ENCODE peak calls at places on chromosomes 6 and 20, in five cellular contexts. J, P, L, F and K are unnamed samples. For H3K4me1, the result is how much of the 10 kb centered on the place peaks cover.

GRCh38 chr6:33288141-33288941 is 698 bp downstream of the WDR46 start:
- DNase-seq in L (no peak), F (no peak), P (no peak), J (no peak), K (no peak)

GRCh38 chr6:95240514-95240913 is 336.8 kb upstream of the MANEA start:
- DNase-seq in J (no peak), P (no peak), L (no peak), F (no peak), K (no peak)

GRCh38 chr6:112184996-112185395 is 69.4 kb downstream of the LAMA4 start:
- DNase-seq in L (peak), J (no peak), F (no peak), P (no peak), K (no peak)

GRCh38 chr6:64896939-64897338 is 810.1 kb downstream of the EYS start:
- DNase-seq in F (no peak), P (no peak), J (no peak), L (no peak), K (no peak)

GRCh38 chr6:130119211-130119610 is 100.8 kb downstream of the L3MBTL3 start:
- DNase-seq in P (no peak), F (no peak), J (no peak), L (no peak), K (no peak)

GRCh38 chr20:54292186-54292585 is 84.3 kb downstream of the PFDN4 start:
- DNase-seq in P (no peak), J (no peak), L (no peak), F (no peak), K (no peak)

GRCh38 chr20:33099842-33100538 is 20.5 kb downstream of the BPIFB4 start:
- DNase-seq in L (no peak), F (no peak), P (no peak), J (no peak), K (no peak)

GRCh38 chr20:44659931-44660330 is 8.4 kb upstream of the ADA start:
- DNase-seq in L (no peak), P (no peak), J (no peak), F (no peak), K (no peak)

GRCh38 chr6:41488392-41489129 is 57.6 kb upstream of the FOXP4 start:
- DNase-seq in L (peak), F (no peak), J (peak), P (no peak), K (peak)

GRCh38 chr6:2450546-2450945 is 205.1 kb upstream of the GMDS start:
- DNase-seq in L (no peak), F (peak), P (peak), J (peak), K (peak)

GRCh38 chr6:111843347-111844147 is 29.7 kb downstream of the FYN start:
- DNase-seq in F (no peak), P (no peak), L (no peak), J (peak), K (peak)

GRCh38 chr6:11714116-11714797 is 64.3 kb downstream of the ADTRP start:
- DNase-seq in J (no peak), F (no peak), P (no peak), L (no peak), K (no peak)

GRCh38 chr20:49482621-49483017 is at the start of gene KCNB1:
- DNase-seq in P (peak), J (peak), F (peak), L (peak), K (peak)

GRCh38 chr6:17714177-17714576 is 7.5 kb upstream of the NUP153 start:
- DNase-seq in L (no peak), J (no peak), P (no peak), F (no peak), K (no peak)

GRCh38 chr6:168116975-168117899 is 38.2 kb upstream of the FRMD1 start:
- DNase-seq in J (peak), P (no peak), F (no peak), L (no peak), K (peak)

GRCh38 chr6:122754191-122754731 is 25.3 kb upstream of the FABP7 start:
- DNase-seq in J (no peak), L (no peak), P (no peak), F (no peak), K (no peak)

GRCh38 chr6:149917679-149918078 is 5.2 kb downstream of the RAET1G start:
- DNase-seq in P (no peak), J (no peak), F (no peak), L (no peak), K (no peak)

GRCh38 chr6:165060636-165061190 is 248.7 kb downstream of the C6orf118 start:
- DNase-seq in F (no peak), P (no peak), J (no peak), L (no peak), K (no peak)

GRCh38 chr6:165052561-165053500 is 256.6 kb downstream of the C6orf118 start:
- DNase-seq in F (no peak), P (no peak), L (no peak), J (no peak), K (no peak)

GRCh38 chr6:165056292-165056691 is 253.1 kb downstream of the C6orf118 start:
- DNase-seq in J (no peak), P (no peak), F (no peak), L (no peak), K (no peak)

GRCh38 chr6:165059032-165059431 is 250.4 kb downstream of the C6orf118 start:
- DNase-seq in F (no peak), P (no peak), L (no peak), J (no peak), K (no peak)

GRCh38 chr6:165055231-165055630 is 254.2 kb downstream of the C6orf118 start:
- DNase-seq in F (no peak), P (no peak), L (peak), J (no peak), K (no peak)
- TF ChIP-seq CTCF in F (no peak), P (no peak), L (no peak), J (no peak), K (no peak)

GRCh38 chr6:30490031-30490876 is 945 bp downstream of the HLA-E start:
- DNase-seq in F (peak), J (peak), P (peak), L (peak), K (peak)
- H3K4me1 ChIP-seq in F (under half), J (under half), P (under half), L (under half), K (under half)

GRCh38 chr6:36122495-36123269 is 7.6 kb upstream of the MAPK13 start:
- DNase-seq in L (no peak), J (no peak), F (no peak), P (no peak), K (no peak)

GRCh38 chr6:36121752-36122494 is 8.4 kb upstream of the MAPK13 start:
- DNase-seq in J (no peak), P (no peak), F (no peak), L (no peak), K (no peak)

GRCh38 chr6:36119927-36120477 is 10.3 kb upstream of the MAPK13 start:
- DNase-seq in P (no peak), F (no peak), L (no peak), J (no peak), K (no peak)

GRCh38 chr6:36120539-36120938 is 9.8 kb upstream of the MAPK13 start:
- DNase-seq in F (no peak), J (peak), L (no peak), P (peak), K (peak)

DNA sequence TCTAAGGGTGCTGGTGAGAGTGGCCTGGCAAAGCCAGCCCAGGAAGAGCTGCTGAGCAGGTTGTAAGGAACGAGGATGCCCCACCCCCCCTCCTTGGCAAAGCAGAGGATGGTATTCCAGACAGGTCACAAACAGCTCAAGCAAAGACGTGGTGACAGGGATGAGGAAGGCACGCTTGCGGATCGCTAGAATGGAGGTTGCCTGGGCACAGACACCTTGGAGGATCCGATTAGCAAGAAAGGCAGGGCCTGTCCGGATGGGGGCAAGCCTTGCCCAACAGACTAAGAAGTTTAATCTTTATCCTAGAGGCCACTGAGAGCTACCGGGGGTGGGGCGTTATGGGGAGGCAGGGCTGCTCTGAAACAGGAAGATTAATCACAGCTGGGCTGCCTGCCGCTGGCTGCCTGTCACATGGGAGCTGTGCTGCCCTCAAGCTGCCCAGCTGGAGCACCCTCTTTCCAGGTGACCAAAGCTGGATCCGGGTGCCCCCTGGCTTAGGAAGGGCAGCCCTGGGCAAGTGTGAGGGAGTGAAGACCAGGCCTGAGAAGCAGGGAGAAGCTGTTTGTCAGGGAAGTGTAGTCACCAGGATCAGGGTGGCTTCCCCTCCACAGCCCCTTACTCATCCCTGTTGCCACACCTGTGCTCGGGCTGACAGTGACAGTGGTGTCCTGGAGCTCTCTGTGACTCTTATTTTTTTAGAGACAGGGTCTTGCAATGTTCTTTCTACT is 9.2 kb upstream of the MAPK13 start:
- DNase-seq in F (peak), P (peak), J (peak), L (no peak), K (peak)
- H3K27ac ChIP-seq in F (peak), P (no peak), J (peak), L (no peak), K (peak)

DNA sequence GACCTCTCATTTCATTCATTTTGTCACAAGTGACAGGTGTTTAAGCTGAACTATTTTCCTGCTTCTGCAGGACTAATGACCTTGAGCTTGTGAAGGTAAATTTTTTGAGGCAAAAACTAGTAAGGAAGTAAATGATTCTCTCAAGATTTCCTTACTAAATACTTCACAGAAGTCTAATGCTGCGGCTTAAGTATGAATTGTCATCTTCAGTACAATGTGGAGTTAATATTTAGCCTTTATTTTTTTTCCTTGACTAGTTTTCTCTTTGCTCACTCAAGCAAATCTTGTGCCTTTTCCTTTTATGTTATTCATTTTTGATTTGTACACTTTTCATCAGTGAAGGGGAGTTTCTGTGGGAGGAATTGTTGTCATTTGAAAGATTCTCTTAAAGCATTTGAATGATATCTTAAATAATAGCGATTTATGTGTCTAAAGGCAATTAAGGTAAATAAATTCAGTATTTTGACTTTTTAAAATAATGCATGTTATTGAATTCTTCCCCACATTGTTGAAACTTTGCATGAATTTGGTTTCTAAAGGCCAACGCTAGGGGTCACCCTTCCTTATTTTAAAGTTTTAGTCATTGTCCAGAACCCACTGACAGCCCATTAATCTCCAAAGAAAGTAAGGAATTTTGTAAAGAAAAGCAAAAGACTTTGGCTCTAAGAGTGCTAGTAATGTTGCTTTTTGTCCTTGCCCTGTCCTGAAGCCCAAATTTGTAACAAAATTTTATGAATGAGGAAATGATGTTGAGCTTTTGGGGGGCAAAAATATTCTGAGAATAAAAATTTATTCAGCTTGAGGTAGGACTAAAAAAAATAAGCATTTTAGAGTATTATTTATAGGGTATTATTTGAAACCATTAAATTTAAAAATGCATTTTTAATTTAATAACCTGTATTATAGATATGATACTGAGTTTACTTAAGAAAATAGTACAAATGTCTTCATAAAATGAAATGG is 157.4 kb upstream of the LAMA2 start:
- DNase-seq in P (no peak), L (peak), F (no peak), J (peak), K (no peak)
- TF ChIP-seq CTCF in P (peak), L (peak), F (peak), J (peak), K (peak)